ENCODE peak calls at places on chromosome 18, in eight cellular contexts. I is transverse colon, V is HCT116, B is suprapubic skin, D is breast epithelium, P is stomach, O is Panc1, T is upper lobe of left lung. Q is an unnamed sample. For H3K4me1, the result is how much of the 10 kb centered on the place peaks cover.

GRCh38 chr18:14086459-14087231 is 45.6 kb downstream of the ZNF519 start:
- DNase-seq in I (no peak), V (no peak), B (no peak), D (no peak), P (no peak), O (no peak), T (no peak), Q (no peak)

GRCh38 chr18:69588301-69588700 is 187.6 kb downstream of the DOK6 start:
- DNase-seq in I (no peak), V (no peak), B (no peak), D (no peak), P (no peak), O (no peak), T (no peak), Q (no peak)

GRCh38 chr18:38545071-38545470 is 979.5 kb upstream of the CELF4 start:
- DNase-seq in I (no peak), V (no peak), B (no peak), D (no peak), P (no peak), O (no peak), T (no peak), Q (no peak)

GRCh38 chr18:33051397-33051796 is 278.6 kb upstream of the KLHL14 start:
- DNase-seq in I (no peak), V (no peak), B (no peak), D (no peak), P (peak), O (peak), T (no peak), Q (no peak)

GRCh38 chr18:22170421-22171262 is 1.3 kb downstream of the GATA6 start:
- DNase-seq in I (peak), V (no peak), B (no peak), D (peak), P (no peak), O (no peak), T (peak), Q (peak)

GRCh38 chr18:74289946-74290478 is 1.8 kb downstream of the CYB5A start:
- DNase-seq in I (no peak), V (no peak), B (no peak), D (no peak), P (no peak), O (no peak), T (no peak), Q (no peak)

GRCh38 chr18:69000366-69000765 is 202.5 kb downstream of the CCDC102B start:
- DNase-seq in I (no peak), V (no peak), B (no peak), D (no peak), P (no peak), O (no peak), T (no peak), Q (no peak)

GRCh38 chr18:61955644-61956043 is 62.8 kb upstream of the RNF152 start:
- DNase-seq in I (no peak), V (no peak), B (no peak), D (no peak), P (no peak), O (no peak), T (no peak), Q (no peak)

GRCh38 chr18:28357785-28358401 is 181.0 kb upstream of the CDH2 start:
- DNase-seq in I (no peak), V (peak), B (no peak), D (no peak), P (no peak), O (no peak), T (no peak), Q (no peak)

GRCh38 chr18:8805552-8805951 is 100.2 kb downstream of the MTCL1 start:
- DNase-seq in I (no peak), V (no peak), B (no peak), D (no peak), P (no peak), O (no peak), T (no peak), Q (no peak)
- TF ChIP-seq POLR2AphosphoS5 in I (no peak), V (no peak), B (no peak), D (no peak), P (no peak), O (no peak), T (no peak), Q (no peak)

DNA sequence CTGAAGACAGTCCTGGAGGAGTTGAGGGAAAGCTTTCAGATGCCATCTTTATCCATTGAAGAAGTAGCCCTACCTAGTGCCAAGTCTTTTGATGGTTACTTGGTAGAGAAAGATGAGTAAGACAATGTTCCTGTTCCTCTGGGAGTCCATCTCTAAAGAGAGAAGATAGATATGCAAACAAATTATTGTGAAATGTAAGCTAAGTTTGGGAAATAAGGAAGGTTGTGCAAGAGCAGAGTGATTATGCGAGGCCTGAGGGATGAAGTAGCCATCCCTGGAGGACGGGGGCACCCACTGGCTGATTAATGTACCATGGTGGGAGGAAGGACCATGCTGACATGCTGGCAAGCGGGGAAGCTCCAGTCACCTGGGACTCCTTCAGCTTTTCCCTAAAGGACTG is 994 bp upstream of the DTNA start:
- DNase-seq in I (no peak), V (no peak), B (no peak), D (no peak), P (no peak), O (no peak), T (no peak), Q (peak)
- H3K4me1 ChIP-seq in I (under half), V (under half), B (under half), D (under half), P (under half), O (under half), T (under half), Q (under half)

GRCh38 chr18:56321470-56321869 is 316.9 kb downstream of the TXNL1 start:
- DNase-seq in I (no peak), V (no peak), B (no peak), D (no peak), P (no peak), O (no peak), T (no peak), Q (no peak)
- TF ChIP-seq POLR2AphosphoS5 in I (no peak), V (no peak), B (no peak), D (peak), P (no peak), O (no peak), T (peak), Q (no peak)

GRCh38 chr18:805008-805754 is 6.9 kb downstream of the YES1 start:
- DNase-seq in I (no peak), V (no peak), B (no peak), D (no peak), P (no peak), O (no peak), T (no peak), Q (no peak)

GRCh38 chr18:809985-810642 is 1.9 kb downstream of the YES1 start:
- DNase-seq in I (no peak), V (no peak), B (no peak), D (no peak), P (no peak), O (no peak), T (no peak), Q (no peak)

GRCh38 chr18:805755-806110 is 6.3 kb downstream of the YES1 start:
- DNase-seq in I (no peak), V (no peak), B (no peak), D (no peak), P (no peak), O (no peak), T (no peak), Q (no peak)

GRCh38 chr18:808502-808901 is 3.5 kb downstream of the YES1 start:
- DNase-seq in I (no peak), V (no peak), B (no peak), D (no peak), P (no peak), O (no peak), T (no peak), Q (no peak)

DNA sequence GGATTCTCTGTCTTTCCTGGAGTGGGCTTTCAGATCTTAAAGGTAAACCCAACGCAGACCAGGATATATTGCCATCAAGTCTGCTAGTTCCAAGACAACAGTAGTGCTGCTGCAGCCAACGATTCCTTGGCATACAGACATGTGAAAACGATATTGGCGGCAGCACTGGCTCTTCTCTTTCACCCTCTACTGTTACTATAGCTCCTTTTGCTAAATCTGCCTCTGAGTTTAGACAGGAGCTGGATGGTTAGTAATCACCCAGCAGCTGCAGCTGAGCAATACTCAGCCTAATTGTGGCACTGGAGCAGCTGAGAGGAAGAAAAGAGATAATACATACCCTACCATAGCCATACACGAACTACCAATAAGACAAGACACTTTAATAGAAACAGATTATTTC is 4.0 kb downstream of the YES1 start:
- DNase-seq in I (no peak), V (no peak), B (no peak), D (no peak), P (no peak), O (no peak), T (no peak), Q (no peak)
- H3K4me1 ChIP-seq in I (under half), V (under half), B (under half), D (under half), P (under half), O (under half), T (under half), Q (half or more)

DNA sequence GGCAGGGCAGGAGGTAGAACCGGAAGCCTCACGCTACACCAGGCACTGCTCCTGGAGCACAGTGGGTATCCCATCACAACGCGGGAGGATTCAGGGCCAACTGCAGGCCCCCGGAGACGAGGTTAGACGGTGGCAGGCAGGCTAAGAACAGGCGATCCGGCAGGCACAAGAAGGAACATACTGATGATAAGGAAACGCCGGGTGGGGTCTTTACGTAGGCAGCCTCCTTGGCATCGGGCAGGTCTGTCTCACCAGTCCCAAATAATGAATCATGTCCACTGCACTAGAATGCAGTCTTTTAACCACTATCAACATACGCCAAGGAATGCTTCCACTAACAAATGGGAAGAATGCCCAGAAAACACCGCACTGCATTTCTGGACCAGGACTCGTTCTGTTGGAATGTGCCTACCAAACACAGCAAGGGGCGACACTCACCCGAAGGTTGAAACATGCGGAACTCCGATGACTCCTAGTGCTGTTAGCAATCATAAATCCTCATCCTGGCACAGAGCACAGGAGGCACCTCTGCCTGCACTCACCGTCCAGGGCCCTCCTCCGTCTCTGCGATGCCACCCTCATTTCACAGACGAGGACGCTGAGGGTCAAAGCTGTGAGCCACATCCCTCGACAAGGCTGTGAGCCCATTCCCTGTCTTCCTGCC is 35.2 kb downstream of the ZNF516 start:
- DNase-seq in I (no peak), V (peak), B (peak), D (peak), P (peak), O (peak), T (no peak), Q (peak)
- TF ChIP-seq POLR2AphosphoS5 in I (peak), V (no peak), B (no peak), D (peak), P (peak), O (peak), T (no peak), Q (peak)

GRCh38 chr18:59905686-59906091 is 5.9 kb downstream of the PMAIP1 start:
- DNase-seq in I (no peak), V (no peak), B (no peak), D (no peak), P (no peak), O (no peak), T (no peak), Q (no peak)
- H3K4me1 ChIP-seq in I (under half), V (half or more), B (under half), D (under half), P (under half), O (under half), T (under half), Q (under half)

DNA sequence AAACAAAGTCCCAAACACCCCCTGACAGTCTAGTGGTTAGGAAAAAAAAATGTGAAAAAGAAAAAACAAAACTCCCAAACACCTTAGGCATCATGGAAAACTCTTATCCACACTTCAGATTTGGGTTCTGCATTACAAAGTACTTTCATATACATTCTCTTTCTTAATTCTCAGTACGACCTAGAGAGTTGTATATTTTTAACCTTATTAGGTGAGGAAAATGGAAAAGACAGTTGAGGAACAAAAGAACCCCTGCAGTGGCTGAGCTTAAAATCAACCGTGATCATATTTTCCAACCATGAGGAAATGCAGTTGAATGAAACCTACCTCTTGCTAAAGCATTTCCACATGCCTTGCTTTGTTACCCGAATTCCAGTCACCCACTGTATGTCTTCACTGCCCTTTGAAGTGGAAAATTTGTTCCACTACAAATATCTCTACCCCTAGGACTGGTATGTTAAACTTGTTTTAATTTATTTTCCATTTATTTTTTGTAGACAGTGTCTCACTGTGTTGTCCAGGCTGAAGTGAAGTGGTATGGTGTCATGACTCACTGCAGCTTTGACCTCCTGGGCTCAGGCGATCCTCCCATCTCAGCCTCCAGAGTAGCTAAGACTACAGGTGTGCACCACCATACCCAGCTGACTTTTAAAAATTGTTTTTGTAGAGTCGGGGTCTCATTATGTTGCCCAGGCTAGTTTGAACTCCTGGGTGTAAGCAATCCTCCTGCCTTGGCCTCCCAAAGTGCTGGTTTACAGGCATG is 56.9 kb upstream of the LPIN2 start:
- DNase-seq in I (no peak), V (no peak), B (no peak), D (no peak), P (no peak), O (no peak), T (no peak), Q (no peak)
- TF ChIP-seq POLR2AphosphoS5 in I (no peak), V (no peak), B (no peak), D (no peak), P (no peak), O (no peak), T (no peak), Q (no peak)

GRCh38 chr18:55353391-55353790 is 234.6 kb downstream of the TCF4 start:
- DNase-seq in I (no peak), V (no peak), B (no peak), D (no peak), P (no peak), O (no peak), T (no peak), Q (no peak)

GRCh38 chr18:55349685-55350084 is 238.3 kb downstream of the TCF4 start:
- DNase-seq in I (no peak), V (no peak), B (no peak), D (no peak), P (no peak), O (no peak), T (no peak), Q (no peak)

GRCh38 chr18:55351220-55351619 is 236.8 kb downstream of the TCF4 start:
- DNase-seq in I (no peak), V (no peak), B (no peak), D (no peak), P (no peak), O (no peak), T (no peak), Q (no peak)

GRCh38 chr18:55353806-55354205 is 234.2 kb downstream of the TCF4 start:
- DNase-seq in I (no peak), V (no peak), B (no peak), D (no peak), P (no peak), O (no peak), T (no peak), Q (no peak)

DNA sequence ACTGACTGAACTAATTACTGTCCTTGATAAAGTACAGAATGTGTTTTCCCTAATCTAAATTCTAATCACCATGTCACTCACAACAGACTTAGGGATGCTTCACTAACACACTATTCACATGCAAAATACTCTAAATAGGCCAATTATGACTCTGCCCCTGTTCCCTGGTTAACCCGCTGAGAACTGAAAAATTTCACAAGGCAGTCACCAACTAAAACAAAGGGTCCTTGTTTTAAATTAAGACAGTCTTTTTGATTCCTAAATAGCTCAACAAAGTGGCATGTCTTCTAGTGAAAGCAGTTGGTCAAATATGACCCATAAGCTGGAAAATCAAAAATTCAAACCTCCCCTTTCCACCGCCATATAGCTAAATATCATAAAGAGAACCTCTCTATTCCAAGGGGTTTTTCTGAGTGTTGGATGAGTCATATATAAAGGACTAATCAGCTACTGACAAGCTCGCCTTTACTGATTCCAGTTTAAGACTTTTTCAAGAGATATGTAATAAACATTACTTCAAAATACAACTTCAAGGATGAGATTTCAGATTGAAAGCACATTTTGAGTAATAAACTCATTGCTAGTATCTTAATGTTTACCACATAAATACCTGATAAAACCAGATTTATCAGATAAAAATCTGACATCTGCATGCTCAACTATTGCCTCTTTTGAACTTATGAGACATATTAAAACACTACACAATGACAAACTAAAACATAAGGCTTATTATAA is 235.8 kb downstream of the TCF4 start:
- DNase-seq in I (no peak), V (no peak), B (no peak), D (no peak), P (no peak), O (no peak), T (no peak), Q (no peak)
- H3K4me1 ChIP-seq in I (under half), V (under half), B (under half), D (under half), P (under half), O (under half), T (under half), Q (under half)

DNA sequence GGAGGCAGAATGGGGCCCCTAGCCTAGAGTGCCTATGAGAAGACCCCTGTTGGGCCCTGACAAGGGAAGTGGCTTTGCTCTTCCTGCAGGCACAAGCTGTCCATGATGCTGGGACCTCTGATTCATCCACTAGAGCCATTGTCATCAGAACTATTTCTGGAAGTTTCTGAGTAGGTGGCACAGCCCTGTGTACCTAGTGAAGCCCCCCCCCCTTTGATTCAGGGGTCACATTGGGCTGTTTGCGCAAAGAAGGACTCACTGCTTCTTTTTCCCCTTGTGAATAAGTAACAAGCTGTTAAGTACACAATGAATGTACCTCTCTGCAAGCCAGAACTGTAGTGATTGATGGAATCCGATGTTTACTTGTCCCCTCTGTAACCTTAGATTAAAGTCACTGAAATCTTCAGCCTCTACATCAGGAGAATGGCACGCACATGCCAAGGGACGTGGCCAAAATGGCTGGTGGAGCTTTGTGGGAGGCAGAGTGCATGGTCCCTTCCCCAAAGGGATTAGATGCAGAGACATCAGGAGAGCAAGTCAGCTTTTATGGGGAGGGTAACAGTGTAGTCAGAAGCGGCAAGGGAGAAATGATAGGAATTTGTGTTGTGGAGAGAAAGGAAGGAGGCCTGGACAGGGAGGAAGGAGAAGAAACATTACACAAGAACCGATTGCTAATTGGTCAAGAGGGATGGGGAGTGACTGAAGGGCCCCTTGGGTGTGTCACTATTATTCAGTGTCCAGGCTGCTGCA is 267.6 kb upstream of the RAB12 start:
- DNase-seq in I (no peak), V (no peak), B (no peak), D (no peak), P (peak), O (no peak), T (no peak), Q (no peak)
- TF ChIP-seq POLR2AphosphoS5 in I (no peak), V (no peak), B (no peak), D (no peak), P (no peak), O (no peak), T (no peak), Q (no peak)

Q was measured in sigmoid colon.